ENCODE peak calls at places on chromosomes 3 and 15, in nine cellular contexts. One of them, this sample, is unnamed.
A peak's percentile ranks its signal among the peaks of the same experiment; 100 is the strongest.

GRCh38 chr15:64653757-64654156 is 121.6 kb downstream of the RBPMS2 start:
- DNase-seq in HL-60: no peak
- DNase-seq in IMR-90: peak; percentile 31
- DNase-seq in choroid plexus epithelial cell: peak; percentile 60
- DNase-seq in spleen: no peak
- DNase-seq in A549: no peak
- DNase-seq in MM.1S: no peak
- DNase-seq in brain microvascular endothelial cell: no peak
- DNase-seq in lung: no peak
- DNase-seq in this sample: peak; percentile 49

GRCh38 chr15:68806220-68807105 is 14.2 kb downstream of the ANP32A start:
- DNase-seq in HL-60: no peak
- DNase-seq in IMR-90: no peak
- DNase-seq in choroid plexus epithelial cell: no peak
- DNase-seq in spleen: no peak
- DNase-seq in A549: no peak
- DNase-seq in MM.1S: no peak
- DNase-seq in brain microvascular endothelial cell: no peak
- DNase-seq in lung: no peak
- DNase-seq in this sample: no peak

GRCh38 chr15:77030042-77030927 is 35.4 kb downstream of the PSTPIP1 start:
- DNase-seq in HL-60: no peak
- DNase-seq in IMR-90: no peak
- DNase-seq in choroid plexus epithelial cell: no peak
- DNase-seq in spleen: peak; percentile 78
- DNase-seq in A549: no peak
- DNase-seq in MM.1S: no peak
- DNase-seq in brain microvascular endothelial cell: no peak
- DNase-seq in lung: no peak
- DNase-seq in this sample: no peak

GRCh38 chr3:127233371-127233770 is 40.4 kb downstream of the PRR23E start:
- DNase-seq in HL-60: no peak
- DNase-seq in IMR-90: no peak
- DNase-seq in choroid plexus epithelial cell: no peak
- DNase-seq in spleen: no peak
- DNase-seq in A549: no peak
- DNase-seq in MM.1S: peak; percentile 54
- DNase-seq in brain microvascular endothelial cell: no peak
- DNase-seq in lung: no peak
- DNase-seq in this sample: no peak

GRCh38 chr3:146970236-146970635 is 365.1 kb upstream of the PLSCR5 start:
- DNase-seq in HL-60: no peak
- DNase-seq in IMR-90: no peak
- DNase-seq in choroid plexus epithelial cell: no peak
- DNase-seq in spleen: no peak
- DNase-seq in A549: no peak
- DNase-seq in MM.1S: no peak
- DNase-seq in brain microvascular endothelial cell: no peak
- DNase-seq in lung: no peak
- DNase-seq in this sample: peak; percentile 27

GRCh38 chr3:50230106-50230832 is 5.7 kb upstream of the GNAI2 start:
- DNase-seq in HL-60: peak; percentile 42
- DNase-seq in IMR-90: no peak
- DNase-seq in choroid plexus epithelial cell: no peak
- DNase-seq in spleen: peak; percentile 81
- DNase-seq in A549: no peak
- DNase-seq in MM.1S: no peak
- DNase-seq in brain microvascular endothelial cell: no peak
- DNase-seq in lung: no peak
- DNase-seq in this sample: no peak

GRCh38 chr3:50237754-50238548 is 1.9 kb downstream of the GNAI2 start:
- DNase-seq in HL-60: no peak
- DNase-seq in IMR-90: peak; percentile 82
- DNase-seq in choroid plexus epithelial cell: peak; percentile 78
- DNase-seq in spleen: peak; percentile 99
- DNase-seq in A549: no peak
- DNase-seq in MM.1S: peak; percentile 88
- DNase-seq in brain microvascular endothelial cell: peak; percentile 70
- DNase-seq in lung: peak; percentile 89
- DNase-seq in this sample: peak; percentile 81

GRCh38 chr3:144491333-144491732 is 519.7 kb downstream of the DIPK2A start:
- DNase-seq in HL-60: no peak
- DNase-seq in IMR-90: no peak
- DNase-seq in choroid plexus epithelial cell: no peak
- DNase-seq in spleen: no peak
- DNase-seq in A549: no peak
- DNase-seq in MM.1S: no peak
- DNase-seq in brain microvascular endothelial cell: no peak
- DNase-seq in lung: no peak
- DNase-seq in this sample: no peak

GRCh38 chr3:11638669-11639402 is 4.9 kb downstream of the VGLL4 start:
- DNase-seq in HL-60: no peak
- DNase-seq in IMR-90: no peak
- DNase-seq in choroid plexus epithelial cell: peak; percentile 29
- DNase-seq in spleen: no peak
- DNase-seq in A549: no peak
- DNase-seq in MM.1S: no peak
- DNase-seq in brain microvascular endothelial cell: no peak
- DNase-seq in lung: no peak
- DNase-seq in this sample: no peak

GRCh38 chr3:11641316-11641682 is 2.4 kb downstream of the VGLL4 start:
- DNase-seq in HL-60: no peak
- DNase-seq in IMR-90: peak; percentile 77
- DNase-seq in choroid plexus epithelial cell: peak; percentile 50
- DNase-seq in spleen: no peak
- DNase-seq in A549: peak; percentile 18
- DNase-seq in MM.1S: no peak
- DNase-seq in brain microvascular endothelial cell: no peak
- DNase-seq in lung: no peak
- DNase-seq in this sample: no peak

GRCh38 chr3:11641683-11642407 is 1.9 kb downstream of the VGLL4 start:
- DNase-seq in HL-60: no peak
- DNase-seq in IMR-90: peak; percentile 68
- DNase-seq in choroid plexus epithelial cell: peak; percentile 77
- DNase-seq in spleen: no peak
- DNase-seq in A549: peak; percentile 33
- DNase-seq in MM.1S: no peak
- DNase-seq in brain microvascular endothelial cell: no peak
- DNase-seq in lung: no peak
- DNase-seq in this sample: peak; percentile 69

GRCh38 chr3:11637901-11638668 is 5.6 kb downstream of the VGLL4 start:
- DNase-seq in HL-60: no peak
- DNase-seq in IMR-90: peak; percentile 77
- DNase-seq in choroid plexus epithelial cell: peak; percentile 28
- DNase-seq in spleen: no peak
- DNase-seq in A549: no peak
- DNase-seq in MM.1S: no peak
- DNase-seq in brain microvascular endothelial cell: no peak
- DNase-seq in lung: no peak
- DNase-seq in this sample: peak; percentile 59

DNA sequence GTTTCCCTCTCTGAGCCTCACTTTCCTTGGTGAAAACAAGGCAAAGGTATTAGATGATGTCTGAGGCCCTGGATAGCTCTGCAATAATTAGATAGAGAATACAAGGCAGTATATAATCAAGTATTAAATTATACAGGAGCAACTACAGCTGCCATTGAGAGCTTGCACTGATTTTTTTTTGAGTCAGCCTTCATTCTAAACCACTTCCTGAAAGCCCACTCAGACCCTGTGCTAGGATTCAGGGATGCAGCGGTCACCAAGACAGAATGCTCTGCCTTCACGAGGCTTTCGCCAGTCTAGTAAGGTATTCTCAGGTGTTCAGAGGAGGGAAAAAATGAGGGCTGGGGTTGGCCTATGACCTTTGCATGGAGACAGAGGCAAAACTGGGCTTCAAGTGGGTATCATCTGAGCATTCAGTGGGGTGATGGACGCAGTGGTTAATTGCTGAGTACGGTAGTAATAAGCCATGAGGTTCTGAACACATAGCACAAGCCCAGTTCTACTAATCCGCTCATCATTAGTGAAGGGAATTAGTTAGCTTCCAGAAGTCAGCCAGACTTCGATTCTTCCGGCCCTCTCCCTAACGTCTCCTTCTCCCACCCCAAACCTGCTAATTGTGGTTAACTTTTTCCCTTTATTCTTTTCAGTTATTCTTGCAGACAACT is 3.6 kb downstream of the VGLL4 start:
- DNase-seq in HL-60: no peak
- DNase-seq in IMR-90: peak; percentile 37
- DNase-seq in choroid plexus epithelial cell: no peak
- DNase-seq in spleen: no peak
- DNase-seq in A549: no peak
- DNase-seq in MM.1S: no peak
- DNase-seq in brain microvascular endothelial cell: no peak
- DNase-seq in lung: no peak
- DNase-seq in this sample: no peak
- H3K4me3 ChIP-seq in HL-60: no peak overlapping the region
- H3K4me3 ChIP-seq in IMR-90: no peak overlapping the region
- H3K4me3 ChIP-seq in choroid plexus epithelial cell: peak overlapping the region; percentile 76
- H3K4me3 ChIP-seq in spleen: no peak overlapping the region
- H3K4me3 ChIP-seq in A549: no peak overlapping the region
- H3K4me3 ChIP-seq in MM.1S: no peak overlapping the region
- H3K4me3 ChIP-seq in brain microvascular endothelial cell: peak overlapping the region; percentile 96
- H3K4me3 ChIP-seq in lung: no peak overlapping the region
- H3K4me3 ChIP-seq in this sample: peak overlapping the region; percentile 96

DNA sequence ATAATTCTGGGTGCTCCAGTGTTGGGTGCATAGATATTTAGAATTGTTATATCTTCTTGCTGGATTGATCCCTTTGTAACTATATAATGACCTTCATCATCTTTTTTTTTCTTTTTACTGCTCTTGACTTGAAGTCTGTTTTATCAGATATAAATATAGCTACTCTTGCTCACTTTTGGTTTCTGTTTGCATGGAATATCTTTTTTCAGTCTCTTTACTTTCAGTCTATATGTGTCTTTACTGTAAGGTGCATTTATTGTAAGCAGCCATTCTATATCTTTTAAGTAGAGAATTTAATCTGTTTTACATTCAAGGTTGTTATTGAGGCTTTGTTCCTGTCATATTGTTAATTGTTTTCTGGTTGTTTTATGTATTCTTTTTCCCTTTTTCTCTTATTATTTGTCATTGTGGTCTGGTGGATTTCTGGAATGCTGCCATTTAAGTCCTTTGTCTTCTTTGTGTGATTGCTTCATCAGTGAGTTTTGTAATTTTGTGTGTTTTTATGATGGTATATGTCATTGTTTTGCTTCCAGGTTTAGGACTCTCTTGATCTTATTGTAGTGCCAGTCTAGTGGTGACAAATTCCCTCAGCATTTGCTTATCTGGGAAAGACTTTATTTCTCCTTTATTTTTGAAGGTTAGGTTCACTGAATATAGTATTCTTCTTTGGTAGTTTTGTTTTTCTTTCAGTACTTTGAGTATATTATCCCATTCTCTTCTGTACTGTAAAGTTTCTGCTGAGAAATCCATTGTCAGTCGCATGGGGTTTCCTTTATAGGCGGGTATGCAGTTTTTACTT is 8.3 kb upstream of the PRR23C start:
- DNase-seq in HL-60: no peak
- DNase-seq in IMR-90: no peak
- DNase-seq in choroid plexus epithelial cell: no peak
- DNase-seq in spleen: no peak
- DNase-seq in A549: no peak
- DNase-seq in MM.1S: peak; percentile 76
- DNase-seq in brain microvascular endothelial cell: no peak
- DNase-seq in lung: no peak
- DNase-seq in this sample: no peak
- TF ChIP-seq CTCF in HL-60: no peak
- TF ChIP-seq CTCF in IMR-90: no peak
- TF ChIP-seq CTCF in choroid plexus epithelial cell: no peak
- TF ChIP-seq CTCF in spleen: no peak
- TF ChIP-seq CTCF in A549: no peak
- TF ChIP-seq CTCF in MM.1S: no peak
- TF ChIP-seq CTCF in brain microvascular endothelial cell: no peak
- TF ChIP-seq CTCF in lung: no peak
- TF ChIP-seq CTCF in this sample: no peak

GRCh38 chr3:173584093-173584833 is 186.7 kb downstream of the NLGN1 start:
- DNase-seq in HL-60: no peak
- DNase-seq in IMR-90: peak; percentile 44
- DNase-seq in choroid plexus epithelial cell: peak; percentile 30
- DNase-seq in spleen: no peak
- DNase-seq in A549: no peak
- DNase-seq in MM.1S: peak; percentile 32
- DNase-seq in brain microvascular endothelial cell: peak; percentile 34
- DNase-seq in lung: no peak
- DNase-seq in this sample: peak; percentile 67

GRCh38 chr3:173586176-173586575 is 188.6 kb downstream of the NLGN1 start:
- DNase-seq in HL-60: no peak
- DNase-seq in IMR-90: peak; percentile 21
- DNase-seq in choroid plexus epithelial cell: no peak
- DNase-seq in spleen: no peak
- DNase-seq in A549: no peak
- DNase-seq in MM.1S: no peak
- DNase-seq in brain microvascular endothelial cell: no peak
- DNase-seq in lung: no peak
- DNase-seq in this sample: peak; percentile 32

GRCh38 chr3:173583496-173583895 is 186.0 kb downstream of the NLGN1 start:
- DNase-seq in HL-60: no peak
- DNase-seq in IMR-90: no peak
- DNase-seq in choroid plexus epithelial cell: no peak
- DNase-seq in spleen: no peak
- DNase-seq in A549: no peak
- DNase-seq in MM.1S: no peak
- DNase-seq in brain microvascular endothelial cell: no peak
- DNase-seq in lung: no peak
- DNase-seq in this sample: no peak

GRCh38 chr3:173587055-173587454 is 189.5 kb downstream of the NLGN1 start:
- DNase-seq in HL-60: no peak
- DNase-seq in IMR-90: no peak
- DNase-seq in choroid plexus epithelial cell: no peak
- DNase-seq in spleen: no peak
- DNase-seq in A549: no peak
- DNase-seq in MM.1S: no peak
- DNase-seq in brain microvascular endothelial cell: no peak
- DNase-seq in lung: no peak
- DNase-seq in this sample: no peak

DNA sequence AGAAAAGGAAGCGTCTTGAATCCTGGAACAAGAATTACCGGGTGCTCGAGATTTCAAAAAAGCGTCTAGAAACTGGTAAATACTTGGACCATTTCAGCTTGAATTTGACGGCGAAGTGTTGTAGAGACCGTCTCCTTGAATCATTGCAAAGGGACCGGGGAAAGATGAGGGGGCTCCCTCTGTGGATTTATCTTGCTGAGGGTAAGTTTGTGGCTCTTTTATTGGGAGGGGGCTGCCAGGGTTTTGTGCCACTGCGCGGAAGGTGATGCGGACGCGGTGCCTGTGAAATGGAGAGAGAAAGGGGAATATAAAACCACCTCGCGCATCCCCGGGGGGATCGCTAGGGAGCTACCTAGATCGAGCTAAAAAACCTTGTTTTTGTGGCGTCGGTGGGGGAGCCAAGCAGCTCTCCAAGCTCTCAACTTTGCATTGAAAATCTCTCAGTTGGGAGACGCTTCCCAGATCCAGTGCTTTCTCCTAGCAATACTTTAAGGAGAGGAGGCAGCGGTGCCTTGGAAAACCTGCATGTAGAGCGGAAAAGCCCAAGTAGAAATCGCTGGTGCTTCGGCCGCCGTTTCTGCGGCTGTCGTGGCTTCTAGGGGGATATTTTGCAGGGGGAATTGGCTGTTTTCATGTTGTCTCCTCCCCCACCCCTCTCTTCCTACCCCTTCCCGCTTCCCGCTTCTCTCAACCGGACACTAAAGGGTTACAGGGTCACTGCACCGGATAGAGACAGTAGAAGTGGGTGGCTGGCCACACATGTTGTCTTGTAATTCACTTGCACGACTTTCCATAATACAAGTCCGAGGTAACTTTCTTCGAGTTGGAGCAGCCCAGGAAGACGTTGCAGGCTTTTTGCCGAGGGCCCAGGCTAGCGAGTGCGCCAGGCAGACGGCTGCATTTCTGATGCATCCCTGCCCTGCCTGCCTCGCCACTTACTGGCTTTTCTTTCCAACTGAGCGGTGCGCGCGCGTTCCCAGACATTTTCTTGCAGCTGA is 187.6 kb downstream of the NLGN1 start:
- DNase-seq in HL-60: no peak
- DNase-seq in IMR-90: peak; percentile 57
- DNase-seq in choroid plexus epithelial cell: peak; percentile 33
- DNase-seq in spleen: no peak
- DNase-seq in A549: no peak
- DNase-seq in MM.1S: peak; percentile 11
- DNase-seq in brain microvascular endothelial cell: peak; percentile 24
- DNase-seq in lung: no peak
- DNase-seq in this sample: peak; percentile 74
- H3K4me3 ChIP-seq in HL-60: no peak overlapping the region
- H3K4me3 ChIP-seq in IMR-90: peak overlapping the region; percentile 62
- H3K4me3 ChIP-seq in choroid plexus epithelial cell: peak overlapping the region; percentile 43
- H3K4me3 ChIP-seq in spleen: peak overlapping the region; percentile 27
- H3K4me3 ChIP-seq in A549: peak overlapping the region; percentile 20
- H3K4me3 ChIP-seq in MM.1S: peak overlapping the region; percentile 52
- H3K4me3 ChIP-seq in brain microvascular endothelial cell: peak overlapping the region; percentile 60
- H3K4me3 ChIP-seq in lung: no peak overlapping the region
- H3K4me3 ChIP-seq in this sample: peak overlapping the region; percentile 62

GRCh38 chr15:72486144-72486543 is 12.0 kb downstream of the ARIH1 start:
- DNase-seq in HL-60: no peak
- DNase-seq in IMR-90: no peak
- DNase-seq in choroid plexus epithelial cell: no peak
- DNase-seq in spleen: no peak
- DNase-seq in A549: no peak
- DNase-seq in MM.1S: no peak
- DNase-seq in brain microvascular endothelial cell: no peak
- DNase-seq in lung: no peak
- DNase-seq in this sample: no peak
- TF ChIP-seq CTCF in HL-60: no peak
- TF ChIP-seq CTCF in IMR-90: no peak
- TF ChIP-seq CTCF in choroid plexus epithelial cell: no peak
- TF ChIP-seq CTCF in spleen: no peak
- TF ChIP-seq CTCF in A549: no peak
- TF ChIP-seq CTCF in MM.1S: no peak
- TF ChIP-seq CTCF in brain microvascular endothelial cell: no peak
- TF ChIP-seq CTCF in lung: no peak
- TF ChIP-seq CTCF in this sample: no peak

This sample was measured in astrocyte of the spinal cord.